ENCODE peak calls at places on chromosomes 3 and 15, in seven cellular contexts. T is left cardiac atrium; N is brain microvascular endothelial cell; L is amniotic stem cell; A is iris pigment epithelial cell; Y is breast epithelium; S is activated CD8-positive, alpha-beta T cell treated with anti-CD3 and anti-CD28 coated beads, Interleukin-2, amount 10 ng/mL, durations not matched to agents 7 days and 5 days. R is an unnamed sample.

GRCh38 chr3:118968111-118968510 is 66.5 kb downstream of the IGSF11 start:
- DNase-seq in T (no peak), N (no peak), L (no peak), A (no peak), Y (no peak), S (no peak), R (no peak)

GRCh38 chr3:122660575-122660974 is 20.1 kb upstream of the PARP14 start:
- DNase-seq in T (no peak), N (no peak), L (no peak), A (no peak), Y (no peak), S (no peak), R (no peak)

GRCh38 chr15:76339302-76340197 is 3.0 kb downstream of the ISL2 start:
- DNase-seq in T (no peak), N (no peak), L (no peak), A (no peak), Y (no peak), S (no peak), R (no peak)

GRCh38 chr3:16769525-16769924 is 115.2 kb upstream of the PLCL2 start:
- DNase-seq in T (no peak), N (no peak), L (no peak), A (no peak), Y (no peak), S (no peak), R (no peak)

GRCh38 chr3:66409771-66410355 is 91.0 kb downstream of the LRIG1 start:
- DNase-seq in T (peak), N (no peak), L (no peak), A (no peak), Y (no peak), S (no peak), R (no peak)

GRCh38 chr15:74621936-74622335 is 6.3 kb downstream of the CLK3 start:
- DNase-seq in T (no peak), N (no peak), L (no peak), A (no peak), Y (no peak), S (no peak), R (peak)

GRCh38 chr3:54347933-54348332 is 225.6 kb downstream of the CACNA2D3 start:
- DNase-seq in T (no peak), N (no peak), L (no peak), A (no peak), Y (no peak), S (no peak), R (no peak)

GRCh38 chr3:139774570-139775302 is 97.0 kb upstream of the NMNAT3 start:
- DNase-seq in T (no peak), N (peak), L (no peak), A (peak), Y (no peak), S (no peak), R (no peak)

GRCh38 chr3:70532806-70533205 is 220.4 kb upstream of the MDFIC2 start:
- DNase-seq in T (no peak), N (no peak), L (no peak), A (no peak), Y (no peak), S (no peak), R (no peak)

GRCh38 chr3:23402728-23403505 is 199.8 kb downstream of the UBE2E2 start:
- DNase-seq in T (no peak), N (no peak), L (no peak), A (no peak), Y (no peak), S (peak), R (no peak)

GRCh38 chr3:110318108-110318507 is 753.5 kb upstream of the NECTIN3 start:
- DNase-seq in T (no peak), N (no peak), L (no peak), A (peak), Y (no peak), S (no peak), R (no peak)

GRCh38 chr15:39908186-39908585 is 11.9 kb downstream of the GPR176 start:
- DNase-seq in T (no peak), N (peak), L (peak), A (peak), Y (no peak), S (no peak), R (no peak)

R was measured in right cardiac atrium.